ENCODE peak calls at places on chromosomes 4 and X, in ten cellular contexts. B, F, T, M, I, Q, G, W, V and C are unnamed samples.
A peak's percentile ranks its signal among the peaks of the same experiment; 100 is the strongest.

GRCh38 chr4:187171731-187172339 is 448.2 kb upstream of the FAT1 start:
- DNase-seq in B (no peak), F (peak; percentile 5), T (no peak), M (no peak), I (no peak), Q (no peak), G (no peak), W (no peak), V (no peak), C (no peak)

GRCh38 chr4:75686346-75686745 is 13.1 kb upstream of the G3BP2 start:
- DNase-seq in B (no peak), F (no peak), T (no peak), M (no peak), I (no peak), Q (no peak), G (no peak), W (no peak), V (no peak), C (no peak)

GRCh38 chrX:125758819-125759218 is 407.3 kb downstream of the DCAF12L2 start:
- DNase-seq in B (no peak), F (no peak), T (no peak), M (no peak), I (no peak), Q (no peak), G (no peak), W (no peak), V (no peak), C (no peak)

GRCh38 chr4:182242793-182243192 is 409 bp upstream of the TENM3 start:
- DNase-seq in B (no peak), F (peak; percentile 74), T (no peak), M (no peak), I (no peak), Q (no peak), G (no peak), W (no peak), V (no peak), C (no peak)

GRCh38 chr4:25770844-25771243 is 91.9 kb downstream of the SEL1L3 start:
- DNase-seq in B (no peak), F (no peak), T (no peak), M (no peak), I (no peak), Q (no peak), G (no peak), W (no peak), V (no peak), C (no peak)

GRCh38 chr4:106914223-106914622 is 121.9 kb downstream of the DKK2 start:
- DNase-seq in B (peak; percentile 55), F (no peak), T (no peak), M (no peak), I (no peak), Q (no peak), G (no peak), W (no peak), V (no peak), C (no peak)

GRCh38 chrX:93673869-93674271 is at the start of gene FAM133A:
- DNase-seq in B (no peak), F (peak; percentile 4), T (no peak), M (no peak), I (no peak), Q (no peak), G (peak; percentile 49), W (no peak), V (no peak), C (no peak)

GRCh38 chr4:15774020-15774420 is 4.1 kb upstream of the CD38 start:
- DNase-seq in B (no peak), F (no peak), T (no peak), M (no peak), I (no peak), Q (no peak), G (no peak), W (no peak), V (no peak), C (no peak)

GRCh38 chrX:118315529-118315928 is 30.4 kb upstream of the WDR44 start:
- DNase-seq in B (no peak), F (no peak), T (no peak), M (no peak), I (no peak), Q (no peak), G (no peak), W (no peak), V (no peak), C (no peak)

GRCh38 chr4:161767116-161767515 is 396.7 kb downstream of the FSTL5 start:
- DNase-seq in B (no peak), F (peak; percentile 28), T (no peak), M (no peak), I (no peak), Q (no peak), G (no peak), W (no peak), V (no peak), C (no peak)

GRCh38 chr4:82415922-82416365 is 14.3 kb downstream of the HNRNPDL start:
- DNase-seq in B (no peak), F (no peak), T (no peak), M (no peak), I (no peak), Q (no peak), G (no peak), W (no peak), V (no peak), C (no peak)

GRCh38 chr4:1568855-1569460 is 115.2 kb downstream of the FAM53A start:
- DNase-seq in B (no peak), F (no peak), T (peak; percentile 77), M (no peak), I (no peak), Q (no peak), G (no peak), W (no peak), V (peak; percentile 23), C (no peak)

GRCh38 chr4:151074416-151074916 is 25.0 kb upstream of the RPS3A start:
- DNase-seq in B (no peak), F (no peak), T (no peak), M (no peak), I (no peak), Q (no peak), G (no peak), W (no peak), V (no peak), C (no peak)
- TF ChIP-seq POLR2A in B (no peak), F (no peak), T (no peak), M (no peak), I (no peak), Q (no peak), G (no peak), W (no peak), V (no peak), C (no peak)

GRCh38 chr4:39039108-39039507 is 6.9 kb upstream of the TMEM156 start:
- DNase-seq in B (no peak), F (no peak), T (no peak), M (no peak), I (no peak), Q (no peak), G (no peak), W (no peak), V (no peak), C (no peak)

GRCh38 chr4:39037491-39037825 is 5.2 kb upstream of the TMEM156 start:
- DNase-seq in B (no peak), F (peak; percentile 68), T (no peak), M (no peak), I (no peak), Q (no peak), G (no peak), W (no peak), V (no peak), C (no peak)

GRCh38 chr4:39032218-39033085 is at the start of gene TMEM156:
- DNase-seq in B (no peak), F (peak; percentile 80), T (no peak), M (no peak), I (no peak), Q (no peak), G (no peak), W (no peak), V (no peak), C (no peak)

GRCh38 chr4:39030726-39031125 is 1.5 kb downstream of the TMEM156 start:
- DNase-seq in B (no peak), F (peak; percentile 41), T (no peak), M (no peak), I (no peak), Q (no peak), G (no peak), W (no peak), V (no peak), C (no peak)

GRCh38 chr4:39036172-39036571 is 4.0 kb upstream of the TMEM156 start:
- DNase-seq in B (no peak), F (peak; percentile 63), T (no peak), M (no peak), I (no peak), Q (no peak), G (no peak), W (no peak), V (no peak), C (no peak)
- H3K27ac ChIP-seq in B (no peak overlapping the region), F (peak overlapping the region; percentile 57), T (no peak overlapping the region), M (no peak overlapping the region), I (no peak overlapping the region), Q (no peak overlapping the region), G (no peak overlapping the region), W (no peak overlapping the region), V (no peak overlapping the region), C (no peak overlapping the region)

GRCh38 chr4:155559915-155560314 is 106.7 kb upstream of the GUCY1A1 start:
- DNase-seq in B (no peak), F (peak; percentile 74), T (no peak), M (no peak), I (no peak), Q (no peak), G (no peak), W (no peak), V (no peak), C (no peak)
- TF ChIP-seq CTCF in B (no peak), F (no peak), T (no peak), M (no peak), I (no peak), Q (no peak), G (no peak), W (no peak), V (no peak), C (no peak)

GRCh38 chr4:168019019-168019651 is 73.2 kb upstream of the ANXA10 start:
- DNase-seq in B (no peak), F (peak; percentile 61), T (no peak), M (no peak), I (no peak), Q (no peak), G (no peak), W (no peak), V (no peak), C (no peak)
- TF ChIP-seq POLR2A in B (no peak), F (no peak), T (no peak), M (no peak), I (no peak), Q (no peak), G (no peak), W (no peak), V (no peak), C (no peak)

GRCh38 chr4:172980178-172980577 is 188.4 kb upstream of the GALNT7 start:
- DNase-seq in B (no peak), F (peak; percentile 11), T (no peak), M (no peak), I (no peak), Q (no peak), G (no peak), W (no peak), V (no peak), C (no peak)
- H3K27ac ChIP-seq in B (no peak overlapping the region), F (no peak overlapping the region), T (no peak overlapping the region), M (no peak overlapping the region), I (no peak overlapping the region), Q (no peak overlapping the region), G (no peak overlapping the region), W (no peak overlapping the region), V (no peak overlapping the region), C (no peak overlapping the region)

GRCh38 chr4:122309988-122310626 is 68.7 kb upstream of the ADAD1 start:
- DNase-seq in B (no peak), F (peak; percentile 18), T (no peak), M (no peak), I (no peak), Q (no peak), G (no peak), W (no peak), V (no peak), C (no peak)
- TF ChIP-seq CTCF in B (no peak), F (peak; percentile 49), T (peak; percentile 46), M (peak; percentile 31), I (no peak), Q (peak; percentile 19), G (peak; percentile 26), W (peak; percentile 54), V (peak; percentile 56), C (peak; percentile 34)